ENCODE peak calls at places on chromosomes 11 and 22, in six cellular contexts. S is T47D, I is OCI-M1, U is iPS DF 6.9, T is HS-27A, D is sciatic nerve. Q is an unnamed sample.

GRCh38 chr22:41417622-41418390 is 28.8 kb downstream of the TOB2 start:
- DNase-seq in S (no peak), I (no peak), U (no peak), T (peak), D (peak), Q (no peak)

GRCh38 chr11:118592616-118593367 is 14.6 kb upstream of the PHLDB1 start:
- DNase-seq in S (no peak), I (no peak), U (no peak), T (no peak), D (peak), Q (no peak)

GRCh38 chr11:107851704-107852315 is 6.8 kb downstream of the SLC35F2 start:
- DNase-seq in S (no peak), I (no peak), U (no peak), T (no peak), D (no peak), Q (no peak)

GRCh38 chr11:66904561-66904960 is 47.7 kb downstream of the LRFN4 start:
- DNase-seq in S (no peak), I (no peak), U (no peak), T (no peak), D (no peak), Q (no peak)

GRCh38 chr22:24289138-24289537 is 18.5 kb downstream of the SPECC1L start:
- DNase-seq in S (no peak), I (no peak), U (no peak), T (peak), D (no peak), Q (no peak)

GRCh38 chr11:104487035-104487775 is 323.3 kb upstream of the PDGFD start:
- DNase-seq in S (no peak), I (no peak), U (no peak), T (no peak), D (no peak), Q (no peak)

GRCh38 chr11:123221074-123221473 is 26.0 kb upstream of the CLMP start:
- DNase-seq in S (no peak), I (no peak), U (no peak), T (no peak), D (no peak), Q (no peak)

GRCh38 chr22:39444247-39444800 is 12.5 kb upstream of the MGAT3 start:
- DNase-seq in S (no peak), I (no peak), U (no peak), T (no peak), D (no peak), Q (no peak)

GRCh38 chr11:45333506-45333971 is 47.4 kb upstream of the SYT13 start:
- DNase-seq in S (no peak), I (peak), U (no peak), T (peak), D (no peak), Q (peak)

GRCh38 chr11:117232911-117233409 is 489 bp downstream of the RNF214 start:
- DNase-seq in S (peak), I (peak), U (no peak), T (no peak), D (no peak), Q (no peak)

GRCh38 chr22:20095521-20095920 is 15.5 kb downstream of the DGCR8 start:
- DNase-seq in S (no peak), I (no peak), U (no peak), T (no peak), D (no peak), Q (no peak)

GRCh38 chr22:46355369-46355995 is 20.0 kb downstream of the TRMU start:
- DNase-seq in S (peak), I (peak), U (no peak), T (no peak), D (peak), Q (peak)

GRCh38 chr22:42296883-42297282 is 26.4 kb upstream of the TCF20 start:
- DNase-seq in S (no peak), I (no peak), U (no peak), T (no peak), D (no peak), Q (no peak)

GRCh38 chr22:19961201-19961580 is 19.6 kb upstream of the TXNRD2 start:
- DNase-seq in S (no peak), I (no peak), U (no peak), T (no peak), D (no peak), Q (no peak)